ENCODE peak calls at places on chromosomes 4 and X, in five cellular contexts. X is hepatocyte, P is fibroblast of the aortic adventitia, J is neural progenitor cell, N is esophagus squamous epithelium. U is an unnamed sample.

GRCh38 chr4:60042231-60042652 is 1157.9 kb upstream of the ADGRL3 start:
- DNase-seq in X (no peak), P (no peak), J (no peak), N (no peak), U (no peak)

GRCh38 chr4:143559757-143560147 is 46.2 kb downstream of the SMARCA5 start:
- DNase-seq in X (peak), P (no peak), J (no peak), N (no peak), U (no peak)

GRCh38 chr4:15149842-15150592 is 147.7 kb downstream of the CPEB2 start:
- DNase-seq in X (peak), P (peak), J (peak), N (no peak), U (peak)

GRCh38 chr4:21992330-21992729 is 43.8 kb upstream of the KCNIP4 start:
- DNase-seq in X (no peak), P (peak), J (no peak), N (no peak), U (no peak)

GRCh38 chr4:38980903-38981676 is 51.1 kb downstream of the TMEM156 start:
- DNase-seq in X (no peak), P (peak), J (no peak), N (no peak), U (no peak)

GRCh38 chr4:7753931-7754465 is 185.7 kb downstream of the AFAP1 start:
- DNase-seq in X (no peak), P (no peak), J (no peak), N (no peak), U (no peak)

GRCh38 chr4:71026086-71026485 is 32.6 kb downstream of the DCK start:
- DNase-seq in X (peak), P (peak), J (no peak), N (no peak), U (no peak)

GRCh38 chr4:187996502-187997177 is 1.1 kb downstream of the ZFP42 start:
- DNase-seq in X (no peak), P (no peak), J (peak), N (no peak), U (peak)

GRCh38 chrX:85024562-85024961 is 20.9 kb downstream of the APOOL start:
- DNase-seq in X (no peak), P (no peak), J (no peak), N (no peak), U (no peak)

GRCh38 chr4:125389713-125390112 is 75.0 kb downstream of the FAT4 start:
- DNase-seq in X (no peak), P (peak), J (no peak), N (no peak), U (no peak)

GRCh38 chr4:36243355-36244256 is 708 bp downstream of the ARAP2 start:
- DNase-seq in X (peak), P (no peak), J (no peak), N (peak), U (no peak)

GRCh38 chr4:125315571-125316390 is 1.0 kb downstream of the FAT4 start:
- DNase-seq in X (peak), P (peak), J (peak), N (no peak), U (peak)

GRCh38 chr4:10831727-10832408 is 147.3 kb upstream of the CLNK start:
- DNase-seq in X (no peak), P (no peak), J (no peak), N (no peak), U (no peak)

GRCh38 chrX:48736303-48736702 is 25.2 kb upstream of the GLOD5 start:
- DNase-seq in X (no peak), P (no peak), J (no peak), N (no peak), U (no peak)
- H3K4me3 ChIP-seq in X (no peak), P (peak), J (peak), N (no peak), U (no peak)

GRCh38 chr4:170827562-170828260 is 738.0 kb upstream of the AADAT start:
- DNase-seq in X (no peak), P (no peak), J (no peak), N (no peak), U (no peak)
- TF ChIP-seq CTCF in X (no peak), P (no peak), J (no peak), N (no peak), U (no peak)

GRCh38 chrX:140713174-140713539 is 3.6 kb downstream of the LINC00632 start:
- DNase-seq in X (no peak), P (no peak), J (no peak), N (no peak), U (no peak)
- H3K4me3 ChIP-seq in X (no peak), P (no peak), J (peak), N (peak), U (no peak)

GRCh38 chr4:80484707-80485106 is 149.2 kb downstream of the CFAP299 start:
- DNase-seq in X (no peak), P (no peak), J (no peak), N (no peak), U (no peak)

GRCh38 chr4:80489798-80490197 is 154.3 kb downstream of the CFAP299 start:
- DNase-seq in X (no peak), P (no peak), J (no peak), N (no peak), U (no peak)

GRCh38 chr4:80486603-80487002 is 151.1 kb downstream of the CFAP299 start:
- DNase-seq in X (no peak), P (no peak), J (peak), N (no peak), U (no peak)
- TF ChIP-seq CTCF in X (no peak), P (no peak), J (peak), N (no peak), U (peak)

DNA sequence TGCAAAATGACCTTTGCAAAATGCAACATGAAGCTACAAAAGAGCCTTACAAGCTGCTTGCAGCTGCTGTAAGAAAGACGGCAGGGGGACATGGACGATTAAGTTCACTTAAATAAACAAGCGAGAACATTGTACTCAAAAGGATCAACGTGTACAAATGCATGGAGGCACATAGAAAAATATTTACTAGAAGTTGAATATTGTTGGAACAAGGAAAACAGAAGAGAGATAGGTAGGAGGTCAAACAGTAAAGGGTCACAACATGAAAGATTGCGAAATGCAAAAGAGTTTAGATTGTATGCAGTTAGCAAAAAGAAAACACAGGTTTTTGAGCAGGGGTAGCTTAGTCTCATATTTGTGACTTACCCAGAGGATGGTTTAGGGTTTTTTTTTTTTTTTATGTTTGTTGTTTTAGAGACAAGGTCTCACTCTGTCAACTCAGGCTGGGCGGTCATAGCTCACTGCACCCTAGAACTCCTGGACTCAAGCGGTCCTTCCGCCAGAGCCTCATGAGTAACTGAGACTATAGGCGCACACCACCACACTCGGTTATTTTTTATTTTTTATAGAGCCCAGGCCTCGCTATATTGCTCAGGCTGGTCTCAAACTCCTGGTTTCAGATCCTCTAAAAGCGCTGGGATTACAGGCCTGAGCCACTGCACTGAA is 1.4 kb upstream of the PHF8 start:
- DNase-seq in X (no peak), P (no peak), J (peak), N (no peak), U (no peak)
- H3K4me3 ChIP-seq in X (peak), P (no peak), J (no peak), N (no peak), U (peak)

U was measured in endodermal cell.